ENCODE peak calls at places on chromosomes 3 and 15, in eight cellular contexts. Y is HT1080, Q is heart left ventricle, U is lower lobe of right lung, O is thoracic aorta, D is HFFc6, K is GM23338, P is AG08396. X is an unnamed sample.
A peak's percentile ranks its signal among the peaks of the same experiment; 100 is the strongest.

GRCh38 chr3:113231827-113232253 is 20.5 kb downstream of the BOC start:
- DNase-seq in Y (peak; percentile 100), Q (no peak), U (no peak), O (no peak), D (peak; percentile 84), K (peak; percentile 23), P (peak; percentile 74), X (peak; percentile 72)

GRCh38 chr3:23743141-23743784 is 62.5 kb upstream of the UBE2E1 start:
- DNase-seq in Y (no peak), Q (no peak), U (no peak), O (no peak), D (no peak), K (peak; percentile 80), P (no peak), X (no peak)

GRCh38 chr15:41238100-41238499 is 7.0 kb downstream of the CHP1 start:
- DNase-seq in Y (no peak), Q (no peak), U (no peak), O (no peak), D (no peak), K (no peak), P (no peak), X (no peak)

GRCh38 chr15:89026167-89026566 is 62.1 kb upstream of the ABHD2 start:
- DNase-seq in Y (no peak), Q (no peak), U (no peak), O (no peak), D (no peak), K (no peak), P (no peak), X (no peak)

GRCh38 chr15:78565951-78566774 is 843 bp downstream of the CHRNA5 start:
- DNase-seq in Y (peak; percentile 43), Q (no peak), U (no peak), O (no peak), D (peak; percentile 19), K (peak; percentile 59), P (peak; percentile 51), X (peak; percentile 30)

GRCh38 chr3:52385157-52385556 is 59.7 kb downstream of the SEMA3G start:
- DNase-seq in Y (peak; percentile 35), Q (no peak), U (no peak), O (no peak), D (peak; percentile 43), K (peak; percentile 96), P (peak; percentile 71), X (peak; percentile 71)

GRCh38 chr15:69602095-69602494 is 149.5 kb downstream of the RPLP1 start:
- DNase-seq in Y (no peak), Q (no peak), U (no peak), O (no peak), D (no peak), K (no peak), P (no peak), X (no peak)

GRCh38 chr15:43763819-43764446 is 12.8 kb downstream of the ELL3 start:
- DNase-seq in Y (no peak), Q (no peak), U (no peak), O (no peak), D (no peak), K (no peak), P (no peak), X (no peak)

GRCh38 chr3:48024401-48024800 is 8.2 kb upstream of the MAP4 start:
- DNase-seq in Y (no peak), Q (no peak), U (no peak), O (no peak), D (peak; percentile 43), K (no peak), P (no peak), X (no peak)

GRCh38 chr3:160225181-160226025 is at the start of gene C3orf80:
- DNase-seq in Y (peak; percentile 72), Q (peak; percentile 39), U (peak; percentile 66), O (no peak), D (peak; percentile 40), K (peak; percentile 91), P (peak; percentile 68), X (peak; percentile 47)

GRCh38 chr3:13812039-13812438 is 67.8 kb downstream of the WNT7A start:
- DNase-seq in Y (no peak), Q (no peak), U (no peak), O (no peak), D (no peak), K (no peak), P (no peak), X (no peak)

GRCh38 chr3:87920549-87920948 is 138.3 kb downstream of the CGGBP1 start:
- DNase-seq in Y (no peak), Q (no peak), U (no peak), O (no peak), D (no peak), K (no peak), P (no peak), X (no peak)

GRCh38 chr3:71054312-71054711 is 529.2 kb downstream of the FOXP1 start:
- DNase-seq in Y (no peak), Q (no peak), U (no peak), O (no peak), D (no peak), K (no peak), P (no peak), X (no peak)

GRCh38 chr3:126082334-126083137 is 1.4 kb downstream of the SLC41A3 start:
- DNase-seq in Y (no peak), Q (no peak), U (no peak), O (no peak), D (no peak), K (no peak), P (no peak), X (no peak)

GRCh38 chr15:76140069-76140454 is 80.3 kb downstream of the TMEM266 start:
- DNase-seq in Y (no peak), Q (no peak), U (no peak), O (no peak), D (no peak), K (peak; percentile 74), P (no peak), X (no peak)

GRCh38 chr15:56052389-56053045 is 59.1 kb upstream of the NEDD4 start:
- DNase-seq in Y (peak; percentile 39), Q (no peak), U (no peak), O (no peak), D (peak; percentile 57), K (peak; percentile 76), P (peak; percentile 39), X (peak; percentile 34)

GRCh38 chr15:94375997-94376396 is 144.6 kb downstream of the MCTP2 start:
- DNase-seq in Y (no peak), Q (no peak), U (no peak), O (no peak), D (no peak), K (peak; percentile 51), P (no peak), X (no peak)

GRCh38 chr15:47116698-47117097 is 600.6 kb upstream of the SEMA6D start:
- DNase-seq in Y (no peak), Q (no peak), U (no peak), O (no peak), D (no peak), K (no peak), P (no peak), X (no peak)

GRCh38 chr15:92011611-92012367 is 158.3 kb downstream of the SLCO3A1 start:
- DNase-seq in Y (peak; percentile 56), Q (peak; percentile 61), U (no peak), O (peak; percentile 15), D (no peak), K (peak; percentile 20), P (no peak), X (no peak)

GRCh38 chr3:131004603-131005002 is 22.0 kb downstream of the ASTE1 start:
- DNase-seq in Y (no peak), Q (no peak), U (no peak), O (no peak), D (no peak), K (no peak), P (no peak), X (no peak)

GRCh38 chr3:179653777-179654117 is 907 bp downstream of the USP13 start:
- DNase-seq in Y (peak; percentile 38), Q (no peak), U (peak; percentile 57), O (no peak), D (no peak), K (no peak), P (no peak), X (no peak)

GRCh38 chr3:156161172-156161571 is 40.8 kb downstream of the KCNAB1 start:
- DNase-seq in Y (peak; percentile 51), Q (no peak), U (no peak), O (no peak), D (no peak), K (no peak), P (no peak), X (no peak)

GRCh38 chr3:71859128-71859519 is 74.2 kb upstream of the PROK2 start:
- DNase-seq in Y (peak; percentile 54), Q (no peak), U (no peak), O (no peak), D (no peak), K (peak; percentile 72), P (no peak), X (no peak)

GRCh38 chr3:172750069-172750367 is 508 bp upstream of the ECT2 start:
- DNase-seq in Y (no peak), Q (no peak), U (no peak), O (no peak), D (no peak), K (no peak), P (no peak), X (no peak)

GRCh38 chr3:135853981-135854380 is 111.5 kb upstream of the PPP2R3A start:
- DNase-seq in Y (no peak), Q (no peak), U (no peak), O (no peak), D (no peak), K (no peak), P (peak; percentile 13), X (no peak)

GRCh38 chr3:146134348-146135117 is 26.5 kb downstream of the PLOD2 start:
- DNase-seq in Y (no peak), Q (no peak), U (no peak), O (no peak), D (no peak), K (peak; percentile 73), P (no peak), X (no peak)

GRCh38 chr3:182235504-182235903 is 523.8 kb downstream of the SOX2 start:
- DNase-seq in Y (no peak), Q (no peak), U (no peak), O (no peak), D (no peak), K (no peak), P (no peak), X (no peak)

GRCh38 chr15:80798911-80799310 is 19.7 kb downstream of the CEMIP start:
- DNase-seq in Y (no peak), Q (no peak), U (no peak), O (no peak), D (no peak), K (no peak), P (no peak), X (no peak)

GRCh38 chr15:40309344-40309862 is 1.7 kb upstream of the PLCB2 start:
- DNase-seq in Y (no peak), Q (no peak), U (no peak), O (no peak), D (no peak), K (peak; percentile 31), P (no peak), X (no peak)

GRCh38 chr15:81296673-81297072 is 27.3 kb downstream of the STARD5 start:
- DNase-seq in Y (peak; percentile 32), Q (peak; percentile 50), U (peak; percentile 82), O (no peak), D (no peak), K (no peak), P (no peak), X (no peak)

GRCh38 chr15:25947336-25948080 is 84.4 kb upstream of the ATP10A start:
- DNase-seq in Y (peak; percentile 85), Q (no peak), U (no peak), O (no peak), D (peak; percentile 34), K (peak; percentile 59), P (no peak), X (no peak)

GRCh38 chr3:37949866-37950265 is 40.7 kb upstream of the VILL start:
- DNase-seq in Y (no peak), Q (no peak), U (no peak), O (no peak), D (no peak), K (no peak), P (no peak), X (no peak)

GRCh38 chr3:140128217-140129137 is 193.5 kb downstream of the CLSTN2 start:
- DNase-seq in Y (peak; percentile 56), Q (peak; percentile 45), U (peak; percentile 47), O (no peak), D (peak; percentile 1), K (peak; percentile 81), P (peak; percentile 7), X (peak; percentile 27)

GRCh38 chr3:196688349-196688748 is 23.7 kb downstream of the CEP19 start:
- DNase-seq in Y (peak; percentile 64), Q (peak; percentile 61), U (peak; percentile 84), O (no peak), D (peak; percentile 19), K (no peak), P (peak; percentile 51), X (peak; percentile 74)